ENCODE peak calls at places on chromosome 18, in ten cellular contexts. Y is astrocyte of the cerebellum, P is AG04450, Z is hepatocyte, T is choroid plexus epithelial cell, L is foreskin keratinocyte, F is PC-3, R is lower lobe of right lung, H is fibroblast of lung, N is uterus. G is an unnamed sample.
A peak's percentile ranks its signal among the peaks of the same experiment; 100 is the strongest.

GRCh38 chr18:79503406-79503805 is 107.7 kb downstream of the NFATC1 start:
- DNase-seq in Y (no peak), P (no peak), Z (no peak), T (no peak), L (no peak), F (no peak), R (peak; percentile 10), H (no peak), N (peak; percentile 6), G (no peak)

GRCh38 chr18:48852792-48853191 is 98.0 kb downstream of the SMAD7 start:
- DNase-seq in Y (no peak), P (no peak), Z (no peak), T (no peak), L (no peak), F (no peak), R (no peak), H (no peak), N (no peak), G (no peak)

GRCh38 chr18:7755753-7756475 is 188.8 kb downstream of the PTPRM start:
- DNase-seq in Y (no peak), P (no peak), Z (peak; percentile 25), T (peak; percentile 79), L (no peak), F (no peak), R (no peak), H (peak; percentile 45), N (no peak), G (no peak)

GRCh38 chr18:3577456-3577855 is 127.5 kb downstream of the TGIF1 start:
- DNase-seq in Y (no peak), P (no peak), Z (no peak), T (no peak), L (no peak), F (no peak), R (no peak), H (no peak), N (no peak), G (no peak)

GRCh38 chr18:77765468-77765867 is 515.8 kb downstream of the GALR1 start:
- DNase-seq in Y (no peak), P (no peak), Z (peak; percentile 72), T (peak; percentile 16), L (no peak), F (peak; percentile 51), R (no peak), H (no peak), N (no peak), G (no peak)

GRCh38 chr18:13501896-13502295 is 224.5 kb downstream of the FAM210A start:
- DNase-seq in Y (no peak), P (no peak), Z (no peak), T (no peak), L (peak; percentile 9), F (no peak), R (no peak), H (no peak), N (no peak), G (no peak)

GRCh38 chr18:23391156-23391555 is 61.9 kb upstream of the RIOK3 start:
- DNase-seq in Y (no peak), P (no peak), Z (no peak), T (no peak), L (no peak), F (no peak), R (no peak), H (no peak), N (no peak), G (no peak)

GRCh38 chr18:62828091-62828640 is 112.8 kb downstream of the PHLPP1 start:
- DNase-seq in Y (no peak), P (no peak), Z (no peak), T (no peak), L (no peak), F (no peak), R (no peak), H (no peak), N (no peak), G (no peak)

GRCh38 chr18:24544141-24544498 is 83.7 kb downstream of the HRH4 start:
- DNase-seq in Y (peak; percentile 15), P (no peak), Z (peak; percentile 62), T (peak; percentile 41), L (no peak), F (peak; percentile 58), R (no peak), H (peak; percentile 33), N (no peak), G (no peak)

GRCh38 chr18:25289040-25289631 is 62.8 kb downstream of the ZNF521 start:
- DNase-seq in Y (peak; percentile 82), P (peak; percentile 69), Z (peak; percentile 28), T (peak; percentile 91), L (no peak), F (peak; percentile 84), R (peak; percentile 43), H (peak; percentile 97), N (peak; percentile 44), G (no peak)

GRCh38 chr18:11980555-11981382 is 538 bp upstream of the IMPA2 start:
- DNase-seq in Y (peak; percentile 93), P (peak; percentile 95), Z (peak; percentile 100), T (peak; percentile 99), L (peak; percentile 97), F (peak; percentile 99), R (peak; percentile 99), H (peak; percentile 98), N (peak; percentile 99), G (peak; percentile 85)
- TF ChIP-seq CTCF in Y (no peak), P (peak; percentile 29), Z (peak; percentile 24), T (no peak), L (peak; percentile 24), F (peak; percentile 24), R (peak; percentile 9), H (no peak), N (no peak), G (no peak)

DNA sequence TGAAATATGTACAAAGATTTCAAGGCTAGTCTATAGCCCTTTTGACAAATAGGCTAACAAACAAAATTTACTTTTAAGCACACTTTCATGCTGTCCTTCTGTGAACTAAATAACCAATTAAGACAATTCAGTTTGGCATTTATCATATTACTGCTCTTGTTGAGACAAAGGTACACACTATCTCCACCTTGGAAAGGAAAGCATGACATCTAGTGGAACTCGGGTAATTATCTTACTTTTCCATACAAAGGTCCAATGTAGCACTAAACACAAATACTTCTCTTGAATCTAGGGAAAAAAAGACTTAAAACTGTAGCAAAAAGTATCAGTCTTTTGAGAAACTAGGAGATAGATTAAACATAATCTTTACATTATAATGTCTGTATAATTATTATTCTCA is 125.0 kb upstream of the CD226 start:
- DNase-seq in Y (peak; percentile 54), P (peak; percentile 11), Z (peak; percentile 40), T (peak; percentile 74), L (no peak), F (peak; percentile 33), R (no peak), H (peak; percentile 61), N (no peak), G (no peak)
- TF ChIP-seq CTCF in Y (peak; percentile 35), P (peak; percentile 51), Z (peak; percentile 57), T (peak; percentile 56), L (peak; percentile 55), F (peak; percentile 44), R (peak; percentile 22), H (peak; percentile 35), N (no peak), G (peak; percentile 65)

GRCh38 chr18:10417191-10417590 is 37.2 kb upstream of the APCDD1 start:
- DNase-seq in Y (no peak), P (no peak), Z (no peak), T (no peak), L (peak; percentile 96), F (peak; percentile 44), R (no peak), H (no peak), N (no peak), G (no peak)
- TF ChIP-seq CTCF in Y (no peak), P (no peak), Z (no peak), T (no peak), L (peak; percentile 1), F (no peak), R (no peak), H (no peak), N (no peak), G (no peak)

GRCh38 chr18:61612517-61612916 is 279.3 kb downstream of the CDH20 start:
- DNase-seq in Y (no peak), P (no peak), Z (no peak), T (peak; percentile 44), L (no peak), F (no peak), R (no peak), H (no peak), N (no peak), G (no peak)
- TF ChIP-seq CTCF in Y (peak; percentile 19), P (peak; percentile 34), Z (peak; percentile 15), T (peak; percentile 55), L (peak; percentile 57), F (peak; percentile 27), R (no peak), H (no peak), N (no peak), G (peak; percentile 15)

GRCh38 chr18:29892960-29893558 is 1149.5 kb downstream of the DSC3 start:
- DNase-seq in Y (peak; percentile 4), P (no peak), Z (no peak), T (peak; percentile 6), L (no peak), F (peak; percentile 48), R (no peak), H (no peak), N (no peak), G (no peak)
- TF ChIP-seq CTCF in Y (peak; percentile 57), P (peak; percentile 41), Z (peak; percentile 45), T (peak; percentile 42), L (peak; percentile 61), F (peak; percentile 79), R (peak; percentile 30), H (peak; percentile 33), N (no peak), G (peak; percentile 48)

G was measured in D721Med.